ENCODE peak calls at places on chromosomes 4 and X, in seven cellular contexts. I is uterus; O is stimulated activated CD8-positive, alpha-beta memory T cell treated with anti-CD3 and anti-CD28 coated beads, Interleukin-12 subunit alpha, Interleukin-12 subunit beta, amount 100 ng/mL, for 1 hour; H is RPMI7951; N is astrocyte; P is kidney tubule cell; U is AG04450. W is an unnamed sample.

GRCh38 chr4:71300964-71301363 is 37.9 kb upstream of the SLC4A4 start:
- DNase-seq in O (no peak), N (no peak), P (peak; percentile 20), U (no peak), I (no peak), H (no peak), W (no peak)

GRCh38 chr4:120266602-120267001 is 200.0 kb upstream of the MAD2L1 start:
- DNase-seq in U (no peak), H (no peak), I (no peak), O (no peak), P (no peak), N (no peak), W (no peak)

GRCh38 chr4:147550626-147551250 is 66.5 kb upstream of the TMEM184C start:
- DNase-seq in O (no peak), U (no peak), H (peak; percentile 51), I (no peak), P (peak; percentile 42), N (peak; percentile 87), W (no peak)

GRCh38 chr4:126592088-126592487 is 1040.7 kb upstream of the INTU start:
- DNase-seq in P (peak; percentile 3), N (no peak), O (no peak), H (peak; percentile 24), I (no peak), U (no peak), W (no peak)

GRCh38 chr4:59838236-59838635 is 1361.9 kb upstream of the ADGRL3 start:
- DNase-seq in N (no peak), U (no peak), I (no peak), H (no peak), O (no peak), P (no peak), W (no peak)

GRCh38 chr4:145618210-145618911 is 824 bp upstream of the MMAA start:
- DNase-seq in H (peak; percentile 7), P (peak; percentile 23), O (no peak), N (no peak), U (no peak), I (no peak), W (no peak)

GRCh38 chr4:82984459-82984858 is 26.2 kb downstream of the LIN54 start:
- DNase-seq in H (peak; percentile 75), N (peak; percentile 62), U (no peak), I (no peak), O (no peak), P (peak; percentile 72), W (no peak)

GRCh38 chr4:144113546-144113945 is 27.0 kb downstream of the GYPA start:
- DNase-seq in P (no peak), N (no peak), O (no peak), H (no peak), I (no peak), U (no peak), W (no peak)

GRCh38 chrX:33686105-33686504 is 446.0 kb downstream of the FAM47A start:
- DNase-seq in U (no peak), H (no peak), N (no peak), P (no peak), I (no peak), O (no peak), W (no peak)

GRCh38 chr4:184911310-184911709 is 85.5 kb upstream of the ACSL1 start:
- DNase-seq in O (no peak), N (peak; percentile 33), H (peak; percentile 47), P (peak; percentile 68), I (no peak), U (no peak), W (no peak)

GRCh38 chr4:109887071-109887470 is 25.6 kb upstream of the EGF start:
- DNase-seq in P (no peak), H (no peak), O (no peak), I (no peak), N (no peak), U (no peak), W (no peak)

GRCh38 chr4:108651068-108651794 is 832 bp downstream of the OSTC start:
- DNase-seq in H (peak; percentile 46), P (peak; percentile 42), N (peak; percentile 65), I (no peak), O (no peak), U (peak; percentile 23), W (no peak)

GRCh38 chr4:26275261-26275660 is 45.6 kb upstream of the RBPJ start:
- DNase-seq in I (no peak), U (no peak), N (no peak), P (no peak), H (no peak), O (no peak), W (no peak)

GRCh38 chr4:98566491-98567008 is 91.9 kb downstream of the TSPAN5 start:
- DNase-seq in H (no peak), I (no peak), O (no peak), U (no peak), P (no peak), N (no peak), W (no peak)

GRCh38 chrX:104045642-104046041 is 5.9 kb downstream of the H2BW2 start:
- DNase-seq in U (no peak), H (no peak), O (no peak), I (no peak), P (no peak), N (no peak), W (no peak)

GRCh38 chr4:11618666-11619282 is 190.1 kb upstream of the HS3ST1 start:
- DNase-seq in I (no peak), H (no peak), U (no peak), N (no peak), P (peak; percentile 87), O (no peak), W (no peak)

GRCh38 chr4:17613761-17614415 is 553 bp upstream of the MED28 start:
- DNase-seq in N (peak; percentile 74), U (peak; percentile 56), O (peak; percentile 16), I (peak; percentile 24), H (peak; percentile 73), P (peak; percentile 80), W (peak; percentile 44)

GRCh38 chr4:80036949-80037348 is 36.1 kb downstream of the ANTXR2 start:
- DNase-seq in I (peak; percentile 40), U (peak; percentile 45), H (peak; percentile 58), O (no peak), N (peak; percentile 73), P (peak; percentile 2), W (no peak)

GRCh38 chrX:84186603-84187358 is 1.2 kb downstream of the RPS6KA6 start:
- DNase-seq in U (no peak), I (no peak), N (no peak), O (no peak), H (no peak), P (peak; percentile 17), W (no peak)

GRCh38 chrX:71053217-71053621 is 14.9 kb downstream of the SNX12 start:
- DNase-seq in O (no peak), P (no peak), N (no peak), U (no peak), H (peak; percentile 81), I (no peak), W (no peak)

GRCh38 chr4:152458801-152459302 is 77.0 kb downstream of the FBXW7 start:
- DNase-seq in U (no peak), P (no peak), O (no peak), H (no peak), I (no peak), N (peak; percentile 12), W (no peak)

GRCh38 chrX:18702362-18703195 is 4.9 kb upstream of the PPEF1 start:
- DNase-seq in I (no peak), P (no peak), U (no peak), O (no peak), H (peak; percentile 57), N (peak; percentile 36), W (no peak)

GRCh38 chrX:111869639-111870034 is 6.3 kb upstream of the TRPC5OS start:
- DNase-seq in I (no peak), U (peak; percentile 8), O (peak; percentile 0), N (peak; percentile 29), P (peak; percentile 75), H (peak; percentile 19), W (peak; percentile 0)